ENCODE peak calls at places on chromosomes 11 and 22, in ten cellular contexts. J is kidney epithelial cell, Q is fibroblast of mammary gland, L is pancreas, C is GM23338, P is IMR-90, W is GM20000, K is GM13977, I is GM12865, V is cardiac fibroblast. S is an unnamed sample.

GRCh38 chr22:47294222-47294532 is 531.7 kb downstream of the TBC1D22A start:
- DNase-seq in J (no peak), Q (peak), L (no peak), C (no peak), P (peak), W (no peak), K (no peak), I (no peak), V (peak), S (peak)

GRCh38 chr22:27868738-27869282 is 50.2 kb downstream of the PITPNB start:
- DNase-seq in J (no peak), Q (no peak), L (no peak), C (no peak), P (no peak), W (no peak), K (no peak), I (no peak), V (no peak), S (no peak)

GRCh38 chr22:45997077-45997774 is 20.3 kb upstream of the WNT7B start:
- DNase-seq in J (peak), Q (peak), L (peak), C (peak), P (peak), W (no peak), K (peak), I (peak), V (peak), S (peak)

GRCh38 chr11:112172362-112172994 is 2.8 kb upstream of the BCO2 start:
- DNase-seq in J (no peak), Q (peak), L (no peak), C (no peak), P (peak), W (peak), K (peak), I (peak), V (peak), S (no peak)

GRCh38 chr11:66607126-66607834 is 9.2 kb upstream of the RBM14 start:
- DNase-seq in J (no peak), Q (peak), L (peak), C (no peak), P (peak), W (no peak), K (no peak), I (no peak), V (peak), S (peak)

GRCh38 chr11:84963240-84963639 is 663.9 kb downstream of the DLG2 start:
- DNase-seq in J (no peak), Q (no peak), L (no peak), C (peak), P (no peak), W (no peak), K (no peak), I (no peak), V (peak), S (no peak)

GRCh38 chr11:97000481-97000880 is 610.7 kb downstream of the JRKL start:
- DNase-seq in J (no peak), Q (no peak), L (no peak), C (peak), P (no peak), W (no peak), K (no peak), I (no peak), V (no peak), S (no peak)

GRCh38 chr11:64522036-64522435 is 69.0 kb upstream of the SLC22A12 start:
- DNase-seq in J (no peak), Q (no peak), L (no peak), C (no peak), P (no peak), W (no peak), K (no peak), I (no peak), V (no peak), S (no peak)

GRCh38 chr11:46697303-46697702 is 3.1 kb downstream of the ARHGAP1 start:
- DNase-seq in J (no peak), Q (no peak), L (no peak), C (no peak), P (no peak), W (no peak), K (no peak), I (no peak), V (no peak), S (no peak)

GRCh38 chr22:45709004-45709739 is 37.5 kb downstream of the ATXN10 start:
- DNase-seq in J (peak), Q (peak), L (no peak), C (no peak), P (peak), W (no peak), K (no peak), I (no peak), V (peak), S (peak)

GRCh38 chr11:68136866-68137265 is 15.7 kb upstream of the CHKA start:
- DNase-seq in J (no peak), Q (no peak), L (no peak), C (no peak), P (no peak), W (no peak), K (no peak), I (no peak), V (no peak), S (no peak)

GRCh38 chr11:47220401-47220821 is 5.6 kb downstream of the DDB2 start:
- DNase-seq in J (no peak), Q (peak), L (no peak), C (no peak), P (peak), W (no peak), K (no peak), I (no peak), V (peak), S (peak)

GRCh38 chr11:2482199-2482598 is 37.4 kb downstream of the KCNQ1 start:
- DNase-seq in J (no peak), Q (no peak), L (no peak), C (no peak), P (no peak), W (no peak), K (peak), I (no peak), V (no peak), S (no peak)

GRCh38 chr11:59923813-59924212 is 14.4 kb upstream of the OOSP1 start:
- DNase-seq in J (no peak), Q (no peak), L (no peak), C (peak), P (no peak), W (no peak), K (no peak), I (no peak), V (no peak), S (no peak)

GRCh38 chr22:42180349-42180842 is 49.8 kb upstream of the CYP2D6 start:
- DNase-seq in J (no peak), Q (peak), L (no peak), C (no peak), P (peak), W (no peak), K (no peak), I (peak), V (no peak), S (no peak)

GRCh38 chr11:1167751-1168231 is 10.0 kb downstream of the MUC5AC start:
- DNase-seq in J (no peak), Q (no peak), L (no peak), C (no peak), P (no peak), W (no peak), K (no peak), I (no peak), V (no peak), S (no peak)

GRCh38 chr11:100981196-100981824 is 148.3 kb downstream of the PGR start:
- DNase-seq in J (peak), Q (no peak), L (no peak), C (no peak), P (no peak), W (no peak), K (no peak), I (no peak), V (no peak), S (no peak)

GRCh38 chr11:100984668-100985067 is 144.9 kb downstream of the PGR start:
- DNase-seq in J (no peak), Q (no peak), L (no peak), C (no peak), P (no peak), W (peak), K (peak), I (no peak), V (no peak), S (no peak)

GRCh38 chr11:100978442-100978841 is 151.2 kb downstream of the PGR start:
- DNase-seq in J (no peak), Q (no peak), L (no peak), C (peak), P (no peak), W (no peak), K (no peak), I (no peak), V (no peak), S (no peak)

GRCh38 chr11:100978942-100979341 is 150.7 kb downstream of the PGR start:
- DNase-seq in J (no peak), Q (no peak), L (no peak), C (no peak), P (no peak), W (no peak), K (no peak), I (no peak), V (no peak), S (no peak)

GRCh38 chr11:100980156-100980555 is 149.5 kb downstream of the PGR start:
- DNase-seq in J (no peak), Q (peak), L (no peak), C (peak), P (peak), W (no peak), K (no peak), I (no peak), V (peak), S (peak)
- TF ChIP-seq CTCF in J (peak), Q (peak), L (no peak), C (peak), P (peak), W (peak), K (no peak), I (no peak), V (peak), S (no peak)

GRCh38 chr22:22044153-22044552 is 61.6 kb upstream of the TOP3B start:
- DNase-seq in J (no peak), Q (no peak), L (no peak), C (no peak), P (no peak), W (no peak), K (no peak), I (no peak), V (no peak), S (no peak)
- TF ChIP-seq CTCF in J (no peak), Q (no peak), L (no peak), C (no peak), P (no peak), W (no peak), K (no peak), I (no peak), V (no peak), S (no peak)

DNA sequence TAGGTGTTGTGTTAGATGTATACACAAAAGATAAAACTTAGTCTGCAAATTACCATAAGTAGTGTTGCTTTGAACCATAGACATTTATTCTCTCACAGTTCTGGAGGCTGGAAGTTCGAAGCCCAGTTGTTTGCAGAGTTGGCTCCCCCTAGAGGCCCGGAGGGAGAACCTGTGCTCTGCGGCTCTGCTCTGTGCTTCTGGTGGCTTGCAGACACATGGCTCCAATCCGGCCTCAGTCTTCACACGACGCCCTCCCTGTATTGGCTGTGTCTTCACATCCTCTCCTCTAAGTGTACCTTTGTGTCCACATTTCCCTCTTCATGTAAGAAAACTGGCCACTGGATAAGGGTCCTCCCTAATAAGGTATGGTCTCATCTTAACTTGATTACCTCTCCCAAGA is 128.4 kb downstream of the OPCML start:
- DNase-seq in J (no peak), Q (no peak), L (no peak), C (peak), P (no peak), W (no peak), K (no peak), I (peak), V (no peak), S (no peak)
- TF ChIP-seq CTCF in J (peak), Q (no peak), L (no peak), C (peak), P (no peak), W (no peak), K (peak), I (peak), V (no peak), S (no peak)

GRCh38 chr22:34902335-34902734 is 163.6 kb upstream of the ISX start:
- DNase-seq in J (no peak), Q (no peak), L (no peak), C (no peak), P (no peak), W (no peak), K (no peak), I (no peak), V (no peak), S (no peak)
- TF ChIP-seq CTCF in J (no peak), Q (no peak), L (no peak), C (no peak), P (no peak), W (no peak), K (no peak), I (no peak), V (no peak), S (no peak)

GRCh38 chr11:17917556-17917955 is 95.3 kb downstream of the SERGEF start:
- DNase-seq in J (no peak), Q (no peak), L (no peak), C (peak), P (no peak), W (no peak), K (no peak), I (no peak), V (no peak), S (no peak)
- TF ChIP-seq CTCF in J (no peak), Q (no peak), L (no peak), C (no peak), P (no peak), W (no peak), K (no peak), I (no peak), V (no peak), S (no peak)

GRCh38 chr22:49166211-49166610 is 661.5 kb downstream of the BRD1 start:
- DNase-seq in J (no peak), Q (no peak), L (no peak), C (no peak), P (no peak), W (no peak), K (no peak), I (no peak), V (no peak), S (no peak)

GRCh38 chr22:49166746-49167145 is 660.9 kb downstream of the BRD1 start:
- DNase-seq in J (no peak), Q (no peak), L (no peak), C (no peak), P (no peak), W (no peak), K (no peak), I (no peak), V (no peak), S (no peak)

GRCh38 chr22:49169074-49169744 is 658.5 kb downstream of the BRD1 start:
- DNase-seq in J (no peak), Q (no peak), L (no peak), C (no peak), P (no peak), W (no peak), K (no peak), I (no peak), V (no peak), S (no peak)

GRCh38 chr22:49168219-49168813 is 659.4 kb downstream of the BRD1 start:
- DNase-seq in J (no peak), Q (no peak), L (no peak), C (no peak), P (no peak), W (no peak), K (no peak), I (no peak), V (no peak), S (no peak)

DNA sequence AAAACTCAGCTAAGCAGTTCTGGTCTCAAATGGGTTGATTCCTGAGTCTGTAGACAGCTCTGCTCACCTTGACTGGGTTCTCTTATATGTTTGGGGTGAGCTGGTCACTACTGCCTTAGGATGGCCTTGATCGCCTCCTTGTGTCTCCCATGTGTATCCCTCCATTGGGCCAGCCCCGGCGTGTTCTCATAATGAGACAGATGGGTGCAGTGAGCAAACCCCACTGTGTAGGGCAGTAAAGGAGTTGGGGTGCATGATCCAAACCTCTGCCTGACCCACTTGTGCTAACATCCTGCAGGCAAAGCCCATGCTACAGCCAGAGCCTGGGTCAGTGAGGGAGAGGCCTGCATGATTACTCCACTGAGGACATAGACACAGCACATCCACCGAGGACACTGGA is 657.6 kb downstream of the BRD1 start:
- DNase-seq in J (no peak), Q (no peak), L (no peak), C (no peak), P (no peak), W (no peak), K (no peak), I (no peak), V (no peak), S (no peak)
- TF ChIP-seq CTCF in J (no peak), Q (no peak), L (no peak), C (no peak), P (no peak), W (no peak), K (no peak), I (no peak), V (no peak), S (no peak)